ENCODE peak calls at places on chromosome 15, in four cellular contexts. P, T, V and F are unnamed samples.

GRCh38 chr15:62560943-62561571 is 396.0 kb upstream of the C2CD4B start:
- DNase-seq in P (no peak), T (no peak), V (no peak), F (no peak)

GRCh38 chr15:33729648-33730047 is 238.6 kb upstream of the CHRM5 start:
- DNase-seq in P (peak; percentile 6), T (no peak), V (peak; percentile 36), F (peak; percentile 50)

GRCh38 chr15:57427367-57427821 is 51.1 kb downstream of the CGNL1 start:
- DNase-seq in P (no peak), T (no peak), V (peak; percentile 70), F (no peak)

GRCh38 chr15:98745650-98746374 is 97.5 kb downstream of the IGF1R start:
- DNase-seq in P (peak; percentile 19), T (no peak), V (no peak), F (peak; percentile 45)

GRCh38 chr15:71725215-71725955 is 85.0 kb upstream of the NR2E3 start:
- DNase-seq in P (no peak), T (no peak), V (no peak), F (peak; percentile 63)

GRCh38 chr15:62641782-62642181 is 400.8 kb upstream of the TPM1 start:
- DNase-seq in P (no peak), T (no peak), V (no peak), F (no peak)

GRCh38 chr15:40379853-40380252 is 2.7 kb upstream of the KNSTRN start:
- DNase-seq in P (peak; percentile 87), T (peak; percentile 62), V (peak; percentile 77), F (peak; percentile 95)

GRCh38 chr15:80367094-80367493 is 37.1 kb upstream of the ARNT2 start:
- DNase-seq in P (peak; percentile 10), T (no peak), V (peak; percentile 77), F (no peak)

GRCh38 chr15:66631616-66632263 is 65.9 kb upstream of the LCTL start:
- DNase-seq in P (no peak), T (no peak), V (no peak), F (no peak)

GRCh38 chr15:48462688-48463087 is 131.5 kb downstream of the DUT start:
- DNase-seq in P (no peak), T (no peak), V (no peak), F (no peak)

GRCh38 chr15:48463366-48463880 is 132.2 kb downstream of the DUT start:
- DNase-seq in P (no peak), T (no peak), V (peak; percentile 16), F (no peak)

GRCh38 chr15:48459571-48460461 is 128.6 kb downstream of the DUT start:
- DNase-seq in P (no peak), T (no peak), V (peak; percentile 42), F (peak; percentile 39)

GRCh38 chr15:48456126-48456525 is 124.9 kb downstream of the DUT start:
- DNase-seq in P (no peak), T (no peak), V (no peak), F (no peak)

GRCh38 chr15:48458876-48459275 is 127.6 kb downstream of the DUT start:
- DNase-seq in P (no peak), T (no peak), V (no peak), F (no peak)
- H3K27ac ChIP-seq in P (no peak overlapping the region), T (no peak overlapping the region), V (peak overlapping the region; percentile 24), F (no peak overlapping the region)

DNA sequence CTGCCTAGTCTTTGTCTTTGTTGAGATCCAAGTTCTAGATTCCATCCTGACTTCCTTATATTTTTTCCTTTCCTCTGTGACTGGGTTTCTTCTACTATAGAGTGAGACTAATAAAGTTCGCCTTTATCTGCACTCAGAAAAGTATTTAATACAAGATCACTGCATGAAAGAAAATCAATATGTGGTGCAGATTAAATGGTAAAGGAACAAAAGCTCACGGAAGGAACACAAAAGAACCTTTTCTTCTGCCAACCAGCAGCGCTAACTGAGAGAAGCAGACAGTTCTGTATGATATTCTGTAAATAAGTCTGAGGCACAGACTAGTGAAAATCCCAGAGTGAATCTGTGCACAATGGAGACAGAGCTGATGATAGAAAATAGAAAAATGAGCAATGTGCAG is 31.6 kb upstream of the MCTP2 start:
- DNase-seq in P (no peak), T (no peak), V (no peak), F (no peak)
- TF ChIP-seq CTCF in P (no peak), T (no peak), V (no peak), F (no peak)

DNA sequence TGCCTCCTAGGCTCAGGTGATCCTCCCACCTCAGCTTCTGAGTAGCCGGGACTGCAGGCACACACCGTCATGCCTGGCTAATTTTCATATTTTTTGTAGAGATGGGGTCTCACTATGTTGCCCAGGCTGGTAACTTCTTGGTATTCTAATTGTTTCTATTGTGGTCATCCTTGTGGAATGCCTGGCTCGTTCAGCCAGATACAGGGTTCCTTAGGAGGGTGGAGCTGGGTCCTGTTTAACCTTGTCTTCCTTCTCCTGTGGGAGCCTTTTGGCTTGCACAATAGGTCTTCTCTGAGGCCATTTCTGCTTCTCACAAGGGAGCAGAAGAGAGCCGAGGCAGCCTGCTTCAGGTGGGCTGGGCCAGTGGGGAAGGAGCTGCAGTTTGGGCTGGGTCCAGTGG is 15.7 kb downstream of the PLEKHO2 start:
- DNase-seq in P (peak; percentile 49), T (no peak), V (no peak), F (peak; percentile 31)
- H3K27ac ChIP-seq in P (no peak overlapping the region), T (peak overlapping the region; percentile 96), V (peak overlapping the region; percentile 31), F (peak overlapping the region; percentile 86)

GRCh38 chr15:41894791-41895463 is 1.1 kb upstream of the SPTBN5 start:
- DNase-seq in P (peak; percentile 60), T (peak; percentile 72), V (peak; percentile 13), F (peak; percentile 93)
- TF ChIP-seq CTCF in P (no peak), T (no peak), V (no peak), F (no peak)

DNA sequence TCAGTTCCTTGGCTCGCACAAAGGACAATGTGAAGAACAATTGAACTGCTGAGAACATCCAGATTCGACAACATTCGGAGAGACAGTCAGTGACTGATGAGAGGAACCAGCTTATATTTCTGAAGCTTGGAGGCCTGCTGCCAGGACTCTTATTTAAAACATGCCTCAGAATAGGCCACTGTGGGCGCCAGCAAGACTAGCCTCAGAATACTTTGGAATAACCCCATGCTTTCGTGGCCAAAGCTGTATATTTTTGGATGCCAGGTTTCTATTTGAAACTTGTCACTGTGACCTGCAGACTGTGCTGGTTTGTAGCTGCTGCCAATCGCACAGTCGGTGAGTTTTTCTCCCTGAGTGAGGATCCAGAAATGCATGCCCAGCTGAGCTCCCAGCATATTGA is 129.9 kb upstream of the UBE3A start:
- DNase-seq in P (no peak), T (no peak), V (no peak), F (no peak)
- H3K27ac ChIP-seq in P (no peak overlapping the region), T (no peak overlapping the region), V (no peak overlapping the region), F (no peak overlapping the region)

GRCh38 chr15:95327661-95328060 is 1002.8 kb upstream of the NR2F2 start:
- DNase-seq in P (no peak), T (no peak), V (no peak), F (no peak)

GRCh38 chr15:95325763-95326688 is 1004.5 kb upstream of the NR2F2 start:
- DNase-seq in P (no peak), T (no peak), V (no peak), F (no peak)

GRCh38 chr15:95329362-95329761 is 1001.1 kb upstream of the NR2F2 start:
- DNase-seq in P (no peak), T (no peak), V (no peak), F (no peak)

GRCh38 chr15:95326689-95327525 is 1003.6 kb upstream of the NR2F2 start:
- DNase-seq in P (no peak), T (peak; percentile 54), V (no peak), F (no peak)

DNA sequence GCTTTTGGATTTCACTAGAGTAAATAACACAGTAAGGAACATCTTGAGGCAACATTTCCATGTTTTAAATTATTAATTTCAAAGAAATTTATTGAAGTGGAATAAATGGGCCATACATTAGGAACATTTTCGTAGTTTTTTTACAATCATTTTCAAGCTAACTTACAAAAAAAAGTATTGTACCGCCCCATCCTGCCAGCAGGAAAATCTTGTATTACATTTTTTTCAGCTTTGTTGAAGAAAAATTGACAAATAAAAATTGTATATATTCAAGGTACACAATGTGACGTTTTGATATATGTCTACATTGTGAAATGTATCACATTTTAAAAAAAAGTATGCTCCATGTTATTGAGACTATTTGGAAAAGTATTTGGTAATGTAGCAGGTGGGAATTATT is 1001.9 kb upstream of the NR2F2 start:
- DNase-seq in P (no peak), T (no peak), V (no peak), F (no peak)
- TF ChIP-seq CTCF in P (no peak), T (no peak), V (no peak), F (no peak)

GRCh38 chr15:38182900-38183299 is 69.7 kb upstream of the SPRED1 start:
- DNase-seq in P (no peak), T (no peak), V (no peak), F (no peak)

GRCh38 chr15:38189651-38190280 is 62.9 kb upstream of the SPRED1 start:
- DNase-seq in P (no peak), T (peak; percentile 50), V (no peak), F (peak; percentile 13)

GRCh38 chr15:38190501-38190900 is 62.1 kb upstream of the SPRED1 start:
- DNase-seq in P (no peak), T (no peak), V (peak; percentile 5), F (peak; percentile 13)

GRCh38 chr15:38187646-38188313 is 64.9 kb upstream of the SPRED1 start:
- DNase-seq in P (no peak), T (no peak), V (no peak), F (no peak)

DNA sequence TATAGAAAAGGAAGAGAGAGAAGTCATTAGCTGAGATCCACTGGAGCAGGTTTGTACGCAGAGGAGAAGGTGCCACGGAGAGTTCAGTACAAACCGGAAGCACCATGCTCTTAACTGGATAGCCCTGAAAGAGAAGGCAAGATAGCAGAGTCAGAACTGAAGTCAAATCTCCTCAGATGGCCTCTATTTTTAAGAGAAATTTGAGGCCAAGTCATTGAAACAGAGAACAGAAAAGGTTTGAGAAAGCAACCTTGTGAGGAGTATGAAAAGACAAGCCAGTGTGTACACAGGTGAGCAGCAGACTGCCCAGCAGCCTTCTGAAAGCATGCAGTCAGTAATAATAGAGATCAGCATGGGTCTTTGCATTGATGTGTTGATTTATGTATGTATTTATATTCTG is 66.1 kb upstream of the SPRED1 start:
- DNase-seq in P (no peak), T (no peak), V (no peak), F (no peak)
- H3K27ac ChIP-seq in P (no peak overlapping the region), T (no peak overlapping the region), V (no peak overlapping the region), F (no peak overlapping the region)

DNA sequence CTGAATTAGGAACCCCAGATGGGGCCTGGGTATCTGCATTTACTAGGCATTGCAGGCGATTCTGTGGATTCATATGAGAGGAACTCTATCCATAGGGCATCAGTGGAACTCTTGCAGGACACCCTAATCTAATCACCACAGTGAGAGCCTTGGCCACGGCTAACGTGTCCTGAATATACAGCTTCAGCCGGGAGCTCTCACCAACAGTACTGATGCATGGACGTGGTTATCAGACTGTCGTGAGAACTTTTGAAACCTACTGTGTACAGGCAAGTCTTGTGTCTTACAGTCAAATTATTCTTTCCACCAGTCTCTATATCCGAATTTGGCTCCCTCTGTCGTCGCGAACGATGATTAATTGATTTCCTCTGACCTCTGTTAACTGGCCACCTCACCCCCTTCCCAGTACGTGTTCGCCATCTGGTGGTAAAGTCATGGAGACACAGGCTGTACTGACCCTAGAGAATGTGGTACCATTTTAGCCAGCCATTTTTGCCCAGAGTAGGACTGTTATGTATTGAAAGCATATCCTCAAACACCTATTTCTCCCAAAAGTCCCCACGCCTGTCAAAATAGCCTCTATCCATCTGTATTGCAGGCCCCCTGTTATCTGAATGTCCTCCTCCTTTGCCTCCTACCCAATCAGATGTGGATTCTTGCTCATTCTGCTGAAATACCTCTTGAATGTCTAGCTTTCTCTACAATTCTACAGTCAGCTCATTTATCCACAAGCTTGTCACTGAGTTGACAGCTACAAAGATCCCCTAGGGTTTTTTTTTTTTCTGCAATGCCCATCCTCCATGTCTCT is 39.7 kb downstream of the GLDN start:
- DNase-seq in P (peak; percentile 49), T (peak; percentile 56), V (peak; percentile 78), F (peak; percentile 87)
- TF ChIP-seq CTCF in P (peak; percentile 80), T (peak; percentile 93), V (peak; percentile 96), F (peak; percentile 93)